ENCODE peak calls at places on chromosomes 2 and 18, in ten cellular contexts. T is heart left ventricle; Y is BJ; G is GM23338; I is cardiac fibroblast; P is RCC 7860; D is HEK293T; Z is dermis blood vessel endothelial cell; M is caudate nucleus; F is CD8-positive, alpha-beta T cell. O is an unnamed sample.

GRCh38 chr2:151280276-151280675 is 9.2 kb downstream of the NMI start:
- DNase-seq in T (no peak), Y (no peak), G (no peak), I (peak), P (peak), D (no peak), Z (no peak), M (no peak), F (no peak), O (no peak)

GRCh38 chr2:75573145-75573878 is 12.6 kb upstream of the EVA1A start:
- DNase-seq in T (no peak), Y (no peak), G (no peak), I (no peak), P (no peak), D (no peak), Z (no peak), M (no peak), F (no peak), O (no peak)

GRCh38 chr2:219713110-219713509 is 85.7 kb downstream of the SLC4A3 start:
- DNase-seq in T (no peak), Y (no peak), G (peak), I (peak), P (no peak), D (peak), Z (peak), M (no peak), F (no peak), O (peak)

GRCh38 chr2:230847883-230848388 is 16.8 kb upstream of the ITM2C start:
- DNase-seq in T (peak), Y (no peak), G (peak), I (peak), P (peak), D (peak), Z (peak), M (peak), F (peak), O (peak)

GRCh38 chr2:16739778-16740581 is 74.3 kb upstream of the CYRIA start:
- DNase-seq in T (no peak), Y (no peak), G (no peak), I (no peak), P (no peak), D (no peak), Z (no peak), M (no peak), F (no peak), O (no peak)

GRCh38 chr2:236659758-236660150 is 90.1 kb downstream of the ACKR3 start:
- DNase-seq in T (no peak), Y (no peak), G (no peak), I (peak), P (peak), D (no peak), Z (no peak), M (no peak), F (no peak), O (no peak)

GRCh38 chr2:96117701-96118588 is 1.6 kb upstream of the ADRA2B start:
- DNase-seq in T (peak), Y (no peak), G (peak), I (no peak), P (no peak), D (no peak), Z (no peak), M (no peak), F (no peak), O (peak)

GRCh38 chr2:228819701-228820100 is 451.4 kb downstream of the PID1 start:
- DNase-seq in T (no peak), Y (no peak), G (no peak), I (no peak), P (no peak), D (no peak), Z (no peak), M (no peak), F (no peak), O (no peak)

GRCh38 chr2:131055169-131056065 is 37.8 kb downstream of the FAM168B start:
- DNase-seq in T (no peak), Y (peak), G (no peak), I (peak), P (no peak), D (no peak), Z (no peak), M (no peak), F (no peak), O (no peak)

GRCh38 chr18:47397671-47398319 is 146.3 kb upstream of the SKOR2 start:
- DNase-seq in T (no peak), Y (no peak), G (peak), I (no peak), P (peak), D (peak), Z (peak), M (no peak), F (no peak), O (peak)

GRCh38 chr2:176162911-176163654 is 6.0 kb downstream of the HOXD3 start:
- DNase-seq in T (no peak), Y (no peak), G (peak), I (no peak), P (no peak), D (no peak), Z (no peak), M (no peak), F (no peak), O (no peak)

GRCh38 chr2:160377204-160377995 is 116.2 kb downstream of the RBMS1 start:
- DNase-seq in T (no peak), Y (no peak), G (peak), I (peak), P (no peak), D (no peak), Z (peak), M (no peak), F (no peak), O (peak)

GRCh38 chr2:231932711-231932970 is 6.4 kb upstream of the NPPC start:
- DNase-seq in T (no peak), Y (no peak), G (no peak), I (no peak), P (peak), D (no peak), Z (no peak), M (no peak), F (no peak), O (no peak)

GRCh38 chr2:22209545-22209944 is 1085.8 kb downstream of the TDRD15 start:
- DNase-seq in T (no peak), Y (no peak), G (no peak), I (no peak), P (no peak), D (no peak), Z (no peak), M (no peak), F (no peak), O (no peak)

GRCh38 chr2:27086090-27086721 is 366 bp upstream of the KHK start:
- DNase-seq in T (peak), Y (peak), G (peak), I (peak), P (peak), D (peak), Z (peak), M (peak), F (peak), O (peak)

GRCh38 chr18:33581816-33582215 is 3.8 kb downstream of the ASXL3 start:
- DNase-seq in T (no peak), Y (no peak), G (peak), I (no peak), P (no peak), D (no peak), Z (no peak), M (no peak), F (no peak), O (no peak)

GRCh38 chr2:61263848-61264247 is 101.9 kb downstream of the C2orf74 start:
- DNase-seq in T (no peak), Y (no peak), G (no peak), I (no peak), P (no peak), D (no peak), Z (no peak), M (no peak), F (no peak), O (no peak)

GRCh38 chr2:98805412-98806265 is 74.7 kb upstream of the MGAT4A start:
- DNase-seq in T (peak), Y (no peak), G (no peak), I (peak), P (no peak), D (no peak), Z (peak), M (no peak), F (no peak), O (no peak)

GRCh38 chr2:148978026-148978685 is 60.3 kb upstream of the LYPD6B start:
- DNase-seq in T (no peak), Y (no peak), G (peak), I (no peak), P (no peak), D (peak), Z (no peak), M (no peak), F (no peak), O (peak)

GRCh38 chr2:144162652-144163051 is 357.3 kb downstream of the ZEB2 start:
- DNase-seq in T (no peak), Y (no peak), G (peak), I (peak), P (no peak), D (peak), Z (peak), M (no peak), F (peak), O (peak)

GRCh38 chr2:29293830-29294438 is 178.7 kb downstream of the CLIP4 start:
- DNase-seq in T (no peak), Y (no peak), G (peak), I (peak), P (no peak), D (peak), Z (peak), M (no peak), F (no peak), O (peak)

GRCh38 chr2:161131074-161131680 is 29.1 kb upstream of the TANK start:
- DNase-seq in T (no peak), Y (no peak), G (no peak), I (no peak), P (no peak), D (no peak), Z (peak), M (no peak), F (no peak), O (no peak)